ENCODE peak calls at places on chromosomes 16 and 17, in nine cellular contexts. B is NCI-H2029, S is WTC11, A is HEK293T, W is NCI-H1105 treated with DMSO at 0.1 percent for 48 hours, Z is foreskin melanocyte, G is left lung, T is EL, Y is H7. X is an unnamed sample.

GRCh38 chr16:53055603-53056527 is 1.1 kb downstream of the CHD9 start:
- DNase-seq in S (no peak), T (peak; percentile 76), G (no peak), A (no peak), Z (peak; percentile 85), W (peak; percentile 25), B (no peak), Y (peak; percentile 65), X (peak; percentile 78)

GRCh38 chr16:57799619-57800212 is 2.6 kb downstream of the KIFC3 start:
- DNase-seq in Z (no peak), T (no peak), W (no peak), Y (peak; percentile 19), A (no peak), S (no peak), B (no peak), G (peak; percentile 43), X (no peak)

GRCh38 chr16:52068447-52069074 is 478.4 kb downstream of the TOX3 start:
- DNase-seq in Z (peak; percentile 42), A (peak; percentile 14), S (peak; percentile 44), Y (peak; percentile 3), T (no peak), W (peak; percentile 84), G (no peak), B (peak; percentile 32), X (peak; percentile 42)

GRCh38 chr17:30433514-30433913 is 43.7 kb upstream of the GOSR1 start:
- DNase-seq in W (peak; percentile 26), Z (peak; percentile 68), Y (no peak), B (peak; percentile 83), G (no peak), S (no peak), T (peak; percentile 95), A (no peak), X (no peak)

GRCh38 chr16:86083382-86084002 is 184.5 kb downstream of the IRF8 start:
- DNase-seq in Z (no peak), W (no peak), Y (no peak), G (no peak), T (no peak), B (no peak), A (no peak), S (no peak), X (no peak)

GRCh38 chr17:40348562-40349476 is 15.7 kb downstream of the GJD3 start:
- DNase-seq in Z (no peak), Y (no peak), A (no peak), W (peak; percentile 59), S (no peak), G (peak; percentile 55), B (peak; percentile 61), T (no peak), X (no peak)

GRCh38 chr17:58491510-58492045 is 3.4 kb upstream of the HSF5 start:
- DNase-seq in B (no peak), T (no peak), G (no peak), Y (no peak), A (no peak), Z (no peak), W (no peak), S (no peak), X (no peak)

GRCh38 chr16:87840462-87840978 is 28.8 kb downstream of the SLC7A5 start:
- DNase-seq in Y (peak; percentile 84), S (no peak), Z (no peak), B (no peak), G (no peak), T (no peak), A (no peak), W (no peak), X (no peak)

GRCh38 chr17:5254903-5255521 is 20.4 kb upstream of the SCIMP start:
- DNase-seq in Y (peak; percentile 36), A (no peak), S (no peak), T (no peak), Z (peak; percentile 39), G (no peak), B (no peak), W (no peak), X (no peak)

GRCh38 chr16:89312598-89313299 is 95.2 kb downstream of the ZNF778 start:
- DNase-seq in Z (no peak), W (no peak), Y (no peak), G (peak; percentile 50), T (no peak), S (no peak), A (no peak), B (no peak), X (no peak)

GRCh38 chr17:4599505-4600281 is 15.4 kb downstream of the SMTNL2 start:
- DNase-seq in G (peak; percentile 78), B (no peak), S (peak; percentile 71), W (no peak), Z (no peak), Y (peak; percentile 92), A (no peak), T (no peak), X (peak; percentile 77)

GRCh38 chr17:62597920-62598319 is 29.6 kb upstream of the MRC2 start:
- DNase-seq in Z (no peak), S (no peak), B (no peak), T (peak; percentile 43), W (no peak), Y (no peak), G (no peak), A (no peak), X (no peak)

GRCh38 chr16:68396481-68396880 is 51.8 kb downstream of the SMPD3 start:
- DNase-seq in T (peak; percentile 53), A (peak; percentile 31), G (no peak), S (no peak), B (no peak), W (peak; percentile 3), Z (peak; percentile 21), Y (no peak), X (no peak)

GRCh38 chr17:66446419-66446818 is 144.0 kb downstream of the PRKCA start:
- DNase-seq in A (no peak), W (no peak), Y (no peak), B (no peak), G (no peak), T (no peak), S (no peak), Z (no peak), X (no peak)

GRCh38 chr17:8964801-8965393 is 610 bp downstream of the PIK3R5 start:
- DNase-seq in G (peak; percentile 83), Z (no peak), W (no peak), S (no peak), A (no peak), T (no peak), Y (no peak), B (no peak), X (no peak)

GRCh38 chr16:57859331-57859730 is 57.0 kb upstream of the KIFC3 start:
- DNase-seq in T (peak; percentile 63), Y (peak; percentile 32), B (no peak), Z (no peak), S (peak; percentile 41), A (peak; percentile 48), W (no peak), G (no peak), X (no peak)

GRCh38 chr17:82003411-82004381 is 19.0 kb downstream of the CENPX start:
- DNase-seq in Y (peak; percentile 71), T (peak; percentile 99), Z (peak; percentile 73), B (no peak), G (no peak), S (no peak), A (no peak), W (no peak), X (no peak)

GRCh38 chr16:83433201-83433600 is 374.6 kb upstream of the HSBP1 start:
- DNase-seq in Y (no peak), Z (peak; percentile 84), T (no peak), A (no peak), S (no peak), B (no peak), W (no peak), G (no peak), X (no peak)

GRCh38 chr17:38415250-38416194 is 12.7 kb upstream of the ARHGAP23 start:
- DNase-seq in Z (no peak), G (peak; percentile 78), W (peak; percentile 91), A (peak; percentile 32), T (peak; percentile 67), B (peak; percentile 85), S (peak; percentile 69), Y (peak; percentile 90), X (no peak)

GRCh38 chr16:59463776-59464175 is 729.7 kb upstream of the GOT2 start:
- DNase-seq in Y (no peak), Z (no peak), T (peak; percentile 25), B (no peak), S (no peak), W (no peak), G (no peak), A (no peak), X (no peak)

GRCh38 chr17:31424944-31425582 is 33.6 kb downstream of the RAB11FIP4 start:
- DNase-seq in Y (no peak), S (no peak), W (no peak), T (no peak), A (no peak), G (peak; percentile 2), Z (no peak), B (no peak), X (no peak)

GRCh38 chr16:87854053-87854906 is 15.0 kb downstream of the SLC7A5 start:
- DNase-seq in A (no peak), G (peak; percentile 80), S (no peak), Z (peak; percentile 99), B (no peak), T (no peak), Y (peak; percentile 85), W (no peak), X (no peak)

GRCh38 chr16:89155851-89156739 is 15.5 kb upstream of the CDH15 start:
- DNase-seq in Z (peak; percentile 29), B (no peak), G (no peak), Y (no peak), A (no peak), T (no peak), W (no peak), S (no peak), X (no peak)

GRCh38 chr17:59626756-59627155 is 7.1 kb downstream of the CLTC start:
- DNase-seq in W (no peak), Z (no peak), T (no peak), Y (no peak), S (no peak), A (no peak), G (no peak), B (no peak), X (no peak)

GRCh38 chr16:2056681-2057407 is 9.1 kb downstream of the TSC2 start:
- DNase-seq in A (peak; percentile 48), W (no peak), Z (no peak), B (no peak), G (no peak), T (no peak), Y (peak; percentile 79), S (no peak), X (no peak)

GRCh38 chr17:70144260-70144846 is 25.0 kb upstream of the KCNJ2 start:
- DNase-seq in Z (peak; percentile 32), G (no peak), B (no peak), S (no peak), A (no peak), T (peak; percentile 39), W (peak; percentile 24), Y (peak; percentile 27), X (no peak)

GRCh38 chr17:2897605-2898004 is 101.4 kb downstream of the RAP1GAP2 start:
- DNase-seq in W (no peak), S (no peak), G (no peak), T (no peak), Z (no peak), Y (no peak), A (no peak), B (no peak), X (no peak)

GRCh38 chr16:81610144-81610842 is 165.7 kb downstream of the CMIP start:
- DNase-seq in W (no peak), G (no peak), Z (no peak), S (no peak), A (no peak), T (peak; percentile 76), B (no peak), Y (no peak), X (no peak)

GRCh38 chr17:73625975-73626706 is 18.1 kb downstream of the SDK2 start:
- DNase-seq in W (no peak), S (no peak), Z (no peak), Y (no peak), T (no peak), B (no peak), A (no peak), G (no peak), X (no peak)

GRCh38 chr16:57883480-57883879 is 81.2 kb upstream of the KIFC3 start:
- DNase-seq in W (no peak), G (no peak), Z (no peak), T (no peak), B (no peak), Y (no peak), S (no peak), A (no peak), X (no peak)

X was measured in NT2/D1.